ENCODE peak calls at places on chromosomes 16 and 17, in four cellular contexts. Y, R, D and I are unnamed samples.

GRCh38 chr16:84585886-84586285 is 32.0 kb downstream of the COTL1 start:
- DNase-seq in Y (no peak), R (no peak), D (no peak), I (no peak)

GRCh38 chr17:49035470-49036269 is 38.5 kb downstream of the IGF2BP1 start:
- DNase-seq in Y (peak), R (no peak), D (peak), I (peak)

GRCh38 chr17:72463287-72464102 is 342.7 kb downstream of the SOX9 start:
- DNase-seq in Y (peak), R (no peak), D (no peak), I (no peak)

GRCh38 chr16:55248494-55248893 is 75.5 kb upstream of the IRX6 start:
- DNase-seq in Y (no peak), R (no peak), D (no peak), I (no peak)

GRCh38 chr16:23907457-23907902 is 71.7 kb downstream of the PRKCB start:
- DNase-seq in Y (no peak), R (no peak), D (no peak), I (no peak)

GRCh38 chr17:40061532-40062038 is 1.2 kb upstream of the THRA start:
- DNase-seq in Y (no peak), R (no peak), D (no peak), I (no peak)

GRCh38 chr16:81316176-81316496 is 1.4 kb downstream of the GAN start:
- DNase-seq in Y (no peak), R (no peak), D (no peak), I (no peak)

GRCh38 chr17:75289832-75290337 is 652 bp upstream of the SLC25A19 start:
- DNase-seq in Y (peak), R (no peak), D (peak), I (peak)

GRCh38 chr17:82031303-82031884 is at the start of gene RAC3:
- DNase-seq in Y (no peak), R (no peak), D (no peak), I (no peak)

GRCh38 chr16:30665155-30665829 is 7.1 kb downstream of the FBRS start:
- DNase-seq in Y (no peak), R (no peak), D (no peak), I (no peak)

GRCh38 chr17:75619506-75620431 is 13.5 kb upstream of the SMIM5 start:
- DNase-seq in Y (no peak), R (no peak), D (no peak), I (no peak)

GRCh38 chr17:77347544-77347943 is 206.8 kb downstream of the SEC14L1 start:
- DNase-seq in Y (no peak), R (no peak), D (no peak), I (no peak)

GRCh38 chr17:17613708-17614114 is 22.2 kb upstream of the PEMT start:
- DNase-seq in Y (peak), R (peak), D (peak), I (no peak)

GRCh38 chr17:2814499-2815341 is 18.5 kb downstream of the RAP1GAP2 start:
- DNase-seq in Y (no peak), R (peak), D (peak), I (no peak)

GRCh38 chr16:21283521-21284289 is 5.6 kb upstream of the CRYM start:
- DNase-seq in Y (peak), R (no peak), D (no peak), I (peak)

GRCh38 chr17:20944014-20944905 is 98.6 kb downstream of the USP22 start:
- DNase-seq in Y (peak), R (peak), D (no peak), I (no peak)

GRCh38 chr17:29080323-29080722 is 37.4 kb downstream of the PIPOX start:
- DNase-seq in Y (no peak), R (no peak), D (no peak), I (no peak)

GRCh38 chr16:9049241-9049640 is 42.2 kb upstream of the HAPSTR1 start:
- DNase-seq in Y (no peak), R (no peak), D (no peak), I (no peak)

GRCh38 chr17:1707107-1707506 is 3.1 kb downstream of the TLCD2 start:
- DNase-seq in Y (no peak), R (no peak), D (no peak), I (no peak)

GRCh38 chr17:7403043-7403901 is 625 bp downstream of the TMEM256 start:
- DNase-seq in Y (peak), R (no peak), D (no peak), I (peak)

GRCh38 chr17:6580628-6581027 is 24.3 kb upstream of the PITPNM3 start:
- DNase-seq in Y (no peak), R (no peak), D (no peak), I (no peak)

GRCh38 chr16:49951568-49952195 is 73.3 kb upstream of the CNEP1R1 start:
- DNase-seq in Y (no peak), R (no peak), D (no peak), I (no peak)

GRCh38 chr17:80773243-80773991 is 218.2 kb upstream of the CHMP6 start:
- DNase-seq in Y (no peak), R (no peak), D (peak), I (peak)

GRCh38 chr17:58534901-58535421 is 20.5 kb upstream of the MTMR4 start:
- DNase-seq in Y (no peak), R (no peak), D (no peak), I (no peak)

GRCh38 chr17:62150471-62150870 is 85.4 kb upstream of the MED13 start:
- DNase-seq in Y (no peak), R (no peak), D (no peak), I (no peak)

GRCh38 chr16:30896203-30896889 is at the start of gene CTF1:
- DNase-seq in Y (peak), R (no peak), D (peak), I (peak)

GRCh38 chr16:88920618-88921602 is 54.5 kb upstream of the PABPN1L start:
- DNase-seq in Y (peak), R (no peak), D (peak), I (peak)

GRCh38 chr16:73154063-73154870 is 106.3 kb upstream of the ZFHX3 start:
- DNase-seq in Y (no peak), R (no peak), D (peak), I (peak)

GRCh38 chr17:46035112-46035818 is 36.2 kb downstream of the STH start:
- DNase-seq in Y (no peak), R (no peak), D (no peak), I (no peak)

GRCh38 chr17:2841606-2842005 is 45.4 kb downstream of the RAP1GAP2 start:
- DNase-seq in Y (no peak), R (no peak), D (no peak), I (no peak)

GRCh38 chr17:82333279-82334171 is at the start of gene SECTM1:
- DNase-seq in Y (peak), R (no peak), D (no peak), I (peak)

GRCh38 chr16:71540-72341 is 690 bp downstream of the RHBDF1 start:
- DNase-seq in Y (peak), R (no peak), D (peak), I (peak)

GRCh38 chr17:35808240-35808961 is 883 bp upstream of the TAF15 start:
- DNase-seq in Y (no peak), R (no peak), D (no peak), I (no peak)

GRCh38 chr16:1960665-1961630 is 1.6 kb downstream of the NDUFB10 start:
- DNase-seq in Y (no peak), R (no peak), D (no peak), I (no peak)

GRCh38 chr16:252366-253337 is 18.0 kb downstream of the FAM234A start:
- DNase-seq in Y (no peak), R (peak), D (no peak), I (no peak)

GRCh38 chr16:70652322-70652721 is 6.0 kb downstream of the IL34 start:
- DNase-seq in Y (no peak), R (no peak), D (no peak), I (no peak)

GRCh38 chr17:9127340-9127739 is 106.0 kb downstream of the NTN1 start:
- DNase-seq in Y (no peak), R (no peak), D (no peak), I (no peak)